ENCODE peak calls at places on chromosomes 1 and 21, in six cellular contexts. Q, Z, Y, V, T and L are unnamed samples.
A peak's percentile ranks its signal among the peaks of the same experiment; 100 is the strongest.

GRCh38 chr1:41379741-41380130 is 18.5 kb downstream of the FOXO6 start:
- DNase-seq in Q (no peak), Z (peak; percentile 39), Y (no peak), V (no peak), T (no peak), L (no peak)

GRCh38 chr1:241834733-241835377 is 13.1 kb upstream of the EXO1 start:
- DNase-seq in Q (no peak), Z (peak; percentile 12), Y (no peak), V (no peak), T (no peak), L (no peak)

GRCh38 chr1:78716186-78716585 is 66.6 kb downstream of the IFI44 start:
- DNase-seq in Q (no peak), Z (no peak), Y (no peak), V (no peak), T (no peak), L (no peak)

GRCh38 chr1:174352117-174352516 is 95.6 kb upstream of the GPR52 start:
- DNase-seq in Q (no peak), Z (no peak), Y (no peak), V (no peak), T (no peak), L (no peak)

GRCh38 chr1:15799004-15799867 is 8.2 kb downstream of the UQCRHL start:
- DNase-seq in Q (no peak), Z (no peak), Y (no peak), V (peak; percentile 20), T (peak; percentile 54), L (no peak)

GRCh38 chr1:30748699-30749401 is 8.7 kb downstream of the LAPTM5 start:
- DNase-seq in Q (no peak), Z (no peak), Y (no peak), V (no peak), T (no peak), L (no peak)

GRCh38 chr1:7929637-7930036 is 11.0 kb downstream of the TNFRSF9 start:
- DNase-seq in Q (peak; percentile 48), Z (no peak), Y (no peak), V (no peak), T (no peak), L (no peak)

GRCh38 chr1:228957535-228957934 is 222.3 kb downstream of the RHOU start:
- DNase-seq in Q (no peak), Z (no peak), Y (no peak), V (no peak), T (no peak), L (no peak)

GRCh38 chr1:162612606-162613400 is 19.5 kb upstream of the DDR2 start:
- DNase-seq in Q (no peak), Z (no peak), Y (no peak), V (no peak), T (peak; percentile 43), L (no peak)

GRCh38 chr1:63794927-63795326 is 21.1 kb downstream of the ROR1 start:
- DNase-seq in Q (no peak), Z (no peak), Y (no peak), V (no peak), T (no peak), L (no peak)

GRCh38 chr1:93346472-93346991 is 825 bp downstream of the DR1 start:
- DNase-seq in Q (peak; percentile 61), Z (no peak), Y (peak; percentile 31), V (no peak), T (no peak), L (peak; percentile 35)

GRCh38 chr1:81801032-81801833 is 499 bp downstream of the ADGRL2 start:
- DNase-seq in Q (peak; percentile 3), Z (peak; percentile 75), Y (no peak), V (no peak), T (peak; percentile 81), L (no peak)

GRCh38 chr1:230256896-230257295 is 169.2 kb downstream of the PGBD5 start:
- DNase-seq in Q (no peak), Z (no peak), Y (no peak), V (no peak), T (no peak), L (no peak)

GRCh38 chr1:44775930-44776748 is 799 bp downstream of the RPS8 start:
- DNase-seq in Q (peak; percentile 41), Z (no peak), Y (peak; percentile 43), V (no peak), T (no peak), L (no peak)

GRCh38 chr1:24899581-24900485 is 30.2 kb downstream of the RUNX3 start:
- DNase-seq in Q (no peak), Z (no peak), Y (no peak), V (no peak), T (no peak), L (no peak)

GRCh38 chr1:50704126-50704525 is 255.9 kb downstream of the FAF1 start:
- DNase-seq in Q (peak; percentile 45), Z (peak; percentile 5), Y (no peak), V (no peak), T (no peak), L (peak; percentile 22)

GRCh38 chr1:153113416-153113815 is at the start of gene SPRR2F:
- DNase-seq in Q (no peak), Z (no peak), Y (no peak), V (no peak), T (no peak), L (no peak)

GRCh38 chr1:94600556-94600955 is 59.0 kb upstream of the F3 start:
- DNase-seq in Q (no peak), Z (no peak), Y (no peak), V (no peak), T (no peak), L (no peak)

GRCh38 chr1:170674239-170674638 is 10.3 kb downstream of the PRRX1 start:
- DNase-seq in Q (no peak), Z (no peak), Y (no peak), V (no peak), T (no peak), L (no peak)

GRCh38 chr1:214670098-214670497 is 67.1 kb downstream of the CENPF start:
- DNase-seq in Q (no peak), Z (no peak), Y (no peak), V (no peak), T (peak; percentile 68), L (no peak)

GRCh38 chr1:101520302-101520701 is 283.5 kb downstream of the S1PR1 start:
- DNase-seq in Q (peak; percentile 36), Z (peak; percentile 48), Y (no peak), V (no peak), T (no peak), L (no peak)

GRCh38 chr1:182671779-182672486 is 12.5 kb downstream of the RGS8 start:
- DNase-seq in Q (peak; percentile 46), Z (peak; percentile 87), Y (no peak), V (no peak), T (no peak), L (no peak)

GRCh38 chr1:17729909-17730308 is 25.2 kb upstream of the ACTL8 start:
- DNase-seq in Q (no peak), Z (no peak), Y (no peak), V (no peak), T (no peak), L (no peak)

GRCh38 chr21:44713130-44713529 is 1.8 kb upstream of the TSPEAR start:
- DNase-seq in Q (no peak), Z (no peak), Y (no peak), V (no peak), T (no peak), L (no peak)

GRCh38 chr1:17795836-17796645 is 40.9 kb downstream of the ACTL8 start:
- DNase-seq in Q (no peak), Z (peak; percentile 49), Y (no peak), V (no peak), T (no peak), L (no peak)

GRCh38 chr1:12031039-12031980 is 12.0 kb downstream of the MIIP start:
- DNase-seq in Q (peak; percentile 47), Z (no peak), Y (no peak), V (no peak), T (peak; percentile 67), L (no peak)

GRCh38 chr1:3611170-3612019 is at the start of gene MEGF6:
- DNase-seq in Q (no peak), Z (no peak), Y (peak; percentile 21), V (no peak), T (peak; percentile 65), L (no peak)

GRCh38 chr1:198462365-198463025 is 78.0 kb downstream of the ATP6V1G3 start:
- DNase-seq in Q (peak; percentile 65), Z (no peak), Y (no peak), V (no peak), T (no peak), L (no peak)